ENCODE peak calls at places on chromosome 15, in four cellular contexts. One of them, this sample, is unnamed.

GRCh38 chr15:40368701-40369473 is 10.9 kb downstream of the DISP2 start:
- DNase-seq in HEK293T: no peak
- DNase-seq in GM12878: no peak
- DNase-seq in K562: no peak
- DNase-seq in this sample: no peak

GRCh38 chr15:82968066-82968465 is 15.5 kb upstream of the HOMER2 start:
- DNase-seq in HEK293T: no peak
- DNase-seq in GM12878: no peak
- DNase-seq in K562: no peak
- DNase-seq in this sample: no peak

GRCh38 chr15:78101423-78102105 is 9.2 kb downstream of the SH2D7 start:
- DNase-seq in HEK293T: no peak
- DNase-seq in GM12878: no peak
- DNase-seq in K562: no peak
- DNase-seq in this sample: no peak

GRCh38 chr15:63600001-63600645 is 2.9 kb downstream of the FBXL22 start:
- DNase-seq in HEK293T: no peak
- DNase-seq in GM12878: no peak
- DNase-seq in K562: no peak
- DNase-seq in this sample: no peak

GRCh38 chr15:85867250-85867649 is 72.5 kb upstream of the KLHL25 start:
- DNase-seq in HEK293T: no peak
- DNase-seq in GM12878: no peak
- DNase-seq in K562: no peak
- DNase-seq in this sample: no peak

GRCh38 chr15:58258501-58259274 is 120.5 kb downstream of the AQP9 start:
- DNase-seq in HEK293T: no peak
- DNase-seq in GM12878: no peak
- DNase-seq in K562: no peak
- DNase-seq in this sample: no peak

GRCh38 chr15:99016680-99017321 is 9.2 kb upstream of the PGPEP1L start:
- DNase-seq in HEK293T: no peak
- DNase-seq in GM12878: no peak
- DNase-seq in K562: no peak
- DNase-seq in this sample: no peak

GRCh38 chr15:41897327-41897726 is 3.5 kb upstream of the SPTBN5 start:
- DNase-seq in HEK293T: no peak
- DNase-seq in GM12878: no peak
- DNase-seq in K562: no peak
- DNase-seq in this sample: no peak

GRCh38 chr15:75554717-75555116 is 24.4 kb downstream of the PTPN9 start:
- DNase-seq in HEK293T: no peak
- DNase-seq in GM12878: no peak
- DNase-seq in K562: no peak
- DNase-seq in this sample: no peak

GRCh38 chr15:68634122-68634482 is 55.3 kb downstream of the CORO2B start:
- DNase-seq in HEK293T: no peak
- DNase-seq in GM12878: no peak
- DNase-seq in K562: no peak
- DNase-seq in this sample: no peak

GRCh38 chr15:39756806-39757522 is 25.7 kb downstream of the FSIP1 start:
- DNase-seq in HEK293T: peak; percentile 7
- DNase-seq in GM12878: no peak
- DNase-seq in K562: peak; percentile 22
- DNase-seq in this sample: peak; percentile 43

GRCh38 chr15:66653398-66653797 is 48.6 kb upstream of the SMAD6 start:
- DNase-seq in HEK293T: no peak
- DNase-seq in GM12878: no peak
- DNase-seq in K562: no peak
- DNase-seq in this sample: no peak

GRCh38 chr15:97684249-97684648 is 276.3 kb upstream of the ARRDC4 start:
- DNase-seq in HEK293T: no peak
- DNase-seq in GM12878: no peak
- DNase-seq in K562: no peak
- DNase-seq in this sample: no peak

GRCh38 chr15:68526784-68527183 is 52.0 kb upstream of the CORO2B start:
- DNase-seq in HEK293T: no peak
- DNase-seq in GM12878: no peak
- DNase-seq in K562: no peak
- DNase-seq in this sample: no peak

GRCh38 chr15:82079736-82080135 is 33.9 kb upstream of the MEX3B start:
- DNase-seq in HEK293T: no peak
- DNase-seq in GM12878: no peak
- DNase-seq in K562: no peak
- DNase-seq in this sample: no peak

GRCh38 chr15:60795889-60796288 is 316.9 kb upstream of the ICE2 start:
- DNase-seq in HEK293T: no peak
- DNase-seq in GM12878: peak; percentile 76
- DNase-seq in K562: no peak
- DNase-seq in this sample: no peak

GRCh38 chr15:40936709-40937666 is 7.8 kb downstream of the DLL4 start:
- DNase-seq in HEK293T: no peak
- DNase-seq in GM12878: no peak
- DNase-seq in K562: no peak
- DNase-seq in this sample: peak; percentile 50

GRCh38 chr15:89119489-89120478 is 31.5 kb downstream of the ABHD2 start:
- DNase-seq in HEK293T: no peak
- DNase-seq in GM12878: no peak
- DNase-seq in K562: no peak
- DNase-seq in this sample: peak; percentile 51

GRCh38 chr15:98774756-98775497 is 126.6 kb downstream of the IGF1R start:
- DNase-seq in HEK293T: no peak
- DNase-seq in GM12878: no peak
- DNase-seq in K562: no peak
- DNase-seq in this sample: peak; percentile 35

GRCh38 chr15:69080203-69080957 is 65.9 kb downstream of the NOX5 start:
- DNase-seq in HEK293T: peak; percentile 34
- DNase-seq in GM12878: no peak
- DNase-seq in K562: no peak
- DNase-seq in this sample: no peak

GRCh38 chr15:43382310-43382709 is 11.4 kb downstream of the TUBGCP4 start:
- DNase-seq in HEK293T: no peak
- DNase-seq in GM12878: no peak
- DNase-seq in K562: no peak
- DNase-seq in this sample: no peak

GRCh38 chr15:49863431-49864205 is 242.8 kb downstream of the DTWD1 start:
- DNase-seq in HEK293T: no peak
- DNase-seq in GM12878: no peak
- DNase-seq in K562: no peak
- DNase-seq in this sample: no peak

GRCh38 chr15:77107068-77107467 is 36.2 kb upstream of the TSPAN3 start:
- DNase-seq in HEK293T: no peak
- DNase-seq in GM12878: no peak
- DNase-seq in K562: no peak
- DNase-seq in this sample: no peak

GRCh38 chr15:62559049-62559733 is 394.1 kb upstream of the C2CD4B start:
- DNase-seq in HEK293T: no peak
- DNase-seq in GM12878: no peak
- DNase-seq in K562: no peak
- DNase-seq in this sample: no peak

GRCh38 chr15:76514292-76514691 is 177.7 kb downstream of the ISL2 start:
- DNase-seq in HEK293T: no peak
- DNase-seq in GM12878: no peak
- DNase-seq in K562: no peak
- DNase-seq in this sample: peak; percentile 71

GRCh38 chr15:39195988-39196486 is 384.8 kb upstream of the THBS1 start:
- DNase-seq in HEK293T: no peak
- DNase-seq in GM12878: no peak
- DNase-seq in K562: no peak
- DNase-seq in this sample: no peak

GRCh38 chr15:62706361-62706760 is 336.2 kb upstream of the TPM1 start:
- DNase-seq in HEK293T: no peak
- DNase-seq in GM12878: no peak
- DNase-seq in K562: no peak
- DNase-seq in this sample: no peak

GRCh38 chr15:87215100-87215499 is 1041.4 kb downstream of the NTRK3 start:
- DNase-seq in HEK293T: no peak
- DNase-seq in GM12878: no peak
- DNase-seq in K562: no peak
- DNase-seq in this sample: no peak

GRCh38 chr15:84633311-84634227 is 20.5 kb downstream of the WDR73 start:
- DNase-seq in HEK293T: peak; percentile 38
- DNase-seq in GM12878: no peak
- DNase-seq in K562: peak; percentile 59
- DNase-seq in this sample: peak; percentile 18

GRCh38 chr15:36210426-36210825 is 369.0 kb upstream of the CDIN1 start:
- DNase-seq in HEK293T: no peak
- DNase-seq in GM12878: no peak
- DNase-seq in K562: no peak
- DNase-seq in this sample: no peak

DNA sequence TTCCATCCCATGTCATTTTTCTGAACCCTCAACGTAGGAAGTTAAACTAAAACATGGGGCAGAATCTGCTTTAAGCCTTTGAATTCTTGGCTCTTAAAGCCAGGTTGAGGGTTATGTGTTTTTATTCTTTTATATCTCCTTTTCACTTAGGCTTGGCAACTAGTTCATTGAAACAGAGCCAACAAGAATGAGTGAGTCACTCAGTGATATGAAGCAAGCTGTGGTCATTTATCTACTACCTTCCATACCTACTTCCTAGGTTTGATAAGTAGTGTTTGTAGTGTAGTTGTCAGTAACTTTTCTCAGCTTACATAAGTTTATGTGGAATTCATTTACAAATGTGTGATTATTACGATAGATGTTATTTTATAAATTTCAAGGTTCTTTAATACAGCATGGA is 67.4 kb downstream of the SNRPN start:
- DNase-seq in HEK293T: no peak
- DNase-seq in GM12878: no peak
- DNase-seq in K562: no peak
- DNase-seq in this sample: no peak
- TF ChIP-seq FOXK2 in HEK293T: no peak
- TF ChIP-seq FOXK2 in GM12878: no peak
- TF ChIP-seq FOXK2 in K562: no peak
- TF ChIP-seq FOXK2 in this sample: no peak

GRCh38 chr15:74264081-74264501 is 28.0 kb downstream of the CCDC33 start:
- DNase-seq in HEK293T: no peak
- DNase-seq in GM12878: no peak
- DNase-seq in K562: no peak
- DNase-seq in this sample: no peak
- TF ChIP-seq FOXK2 in HEK293T: no peak
- TF ChIP-seq FOXK2 in GM12878: no peak
- TF ChIP-seq FOXK2 in K562: no peak
- TF ChIP-seq FOXK2 in this sample: no peak

DNA sequence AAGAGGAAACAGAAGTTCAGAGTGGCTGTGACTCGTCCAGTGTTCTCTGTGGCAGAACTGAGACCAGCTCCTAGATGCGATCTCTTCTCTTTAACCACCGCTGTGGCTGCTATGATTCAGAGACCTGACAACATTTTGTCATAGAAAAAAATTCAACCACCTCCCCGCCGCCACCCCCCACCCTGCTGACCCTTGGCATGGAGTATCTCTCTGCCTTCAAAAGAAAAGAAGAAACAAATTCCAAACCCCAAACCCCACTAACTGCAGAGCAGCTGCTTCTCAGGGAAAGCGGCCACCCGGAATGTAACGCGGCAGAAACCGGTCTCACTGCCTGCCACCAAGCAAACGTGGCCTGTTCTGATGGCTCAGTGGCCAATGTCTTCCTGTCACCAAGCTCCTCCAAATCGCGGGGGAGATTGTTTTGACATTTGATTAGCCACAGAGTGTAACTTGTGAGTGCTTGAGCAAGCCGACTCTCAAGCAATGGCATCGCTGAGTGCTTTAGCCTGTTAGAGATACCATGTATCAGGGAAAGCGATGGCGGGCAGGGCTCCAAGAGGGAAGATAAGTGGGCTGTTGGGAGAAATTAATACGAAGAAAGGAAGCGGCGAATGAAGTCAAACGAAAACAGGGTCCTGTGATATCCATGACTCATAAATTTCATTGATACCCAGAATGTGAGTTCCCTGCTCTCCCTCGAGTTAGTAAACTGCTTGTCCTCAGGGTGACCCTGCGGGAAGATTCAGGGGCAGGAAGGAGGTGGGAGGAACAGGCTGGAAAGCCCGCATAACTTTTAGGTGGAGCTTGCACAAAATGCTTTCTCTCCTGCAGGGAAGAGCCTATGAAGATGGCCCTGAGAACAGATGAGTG is 44.8 kb upstream of the TLE3 start:
- DNase-seq in HEK293T: no peak
- DNase-seq in GM12878: no peak
- DNase-seq in K562: no peak
- DNase-seq in this sample: no peak
- TF ChIP-seq FOXK2 in HEK293T: no peak
- TF ChIP-seq FOXK2 in GM12878: no peak
- TF ChIP-seq FOXK2 in K562: no peak
- TF ChIP-seq FOXK2 in this sample: no peak

GRCh38 chr15:70491641-70492040 is 271.7 kb downstream of the UACA start:
- DNase-seq in HEK293T: no peak
- DNase-seq in GM12878: no peak
- DNase-seq in K562: no peak
- DNase-seq in this sample: no peak

GRCh38 chr15:70493787-70494514 is 269.4 kb downstream of the UACA start:
- DNase-seq in HEK293T: no peak
- DNase-seq in GM12878: no peak
- DNase-seq in K562: no peak
- DNase-seq in this sample: peak; percentile 8

GRCh38 chr15:70493376-70493775 is 270.0 kb downstream of the UACA start:
- DNase-seq in HEK293T: no peak
- DNase-seq in GM12878: no peak
- DNase-seq in K562: no peak
- DNase-seq in this sample: no peak

GRCh38 chr15:70491183-70491621 is 272.2 kb downstream of the UACA start:
- DNase-seq in HEK293T: no peak
- DNase-seq in GM12878: no peak
- DNase-seq in K562: no peak
- DNase-seq in this sample: no peak

DNA sequence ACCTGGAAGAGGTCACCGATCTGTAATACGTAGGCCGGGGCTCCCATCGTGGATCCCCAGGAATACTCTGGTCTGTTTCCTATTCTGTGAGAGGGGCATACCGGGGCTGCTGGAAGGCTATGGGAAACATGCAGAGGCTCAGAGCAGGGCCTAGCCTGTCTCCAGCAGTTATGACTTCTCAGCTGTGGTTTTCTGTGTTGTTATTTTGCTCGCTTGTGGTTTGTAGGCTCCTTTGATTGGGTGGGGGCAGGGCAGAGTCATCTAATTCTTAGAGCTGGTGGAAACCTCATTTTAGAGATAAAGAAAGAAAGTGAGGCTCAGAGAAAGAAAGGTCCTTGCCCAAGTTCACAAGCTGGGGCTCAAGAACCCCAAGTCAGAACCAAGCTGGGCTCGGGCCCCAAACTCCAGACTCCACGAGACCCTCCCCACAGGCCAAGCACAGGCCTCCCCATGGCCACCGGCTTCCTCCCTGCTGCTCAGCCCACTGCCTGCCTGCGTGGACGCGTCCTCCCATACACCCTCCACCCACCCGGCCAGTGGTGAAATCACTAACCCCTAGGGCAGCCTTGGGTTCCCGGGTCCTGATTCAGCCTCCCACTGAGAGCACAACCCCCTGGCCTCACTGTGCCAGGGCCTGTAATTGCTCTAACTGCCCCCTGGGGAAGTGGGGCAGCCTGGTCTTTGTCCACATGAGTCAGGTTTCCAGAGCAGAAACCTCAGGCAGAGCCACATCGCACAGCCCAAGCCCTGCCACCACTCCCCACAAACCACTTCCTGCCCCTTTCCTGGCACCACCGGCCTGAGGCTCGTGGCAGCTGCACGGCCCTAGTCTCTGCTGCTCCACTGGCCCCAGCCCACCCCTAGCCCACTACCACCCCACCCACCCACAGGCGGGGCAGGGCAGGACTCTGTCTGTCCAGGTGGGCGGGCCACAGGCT is 270.8 kb downstream of the UACA start:
- DNase-seq in HEK293T: no peak
- DNase-seq in GM12878: no peak
- DNase-seq in K562: no peak
- DNase-seq in this sample: no peak
- TF ChIP-seq FOXK2 in HEK293T: no peak
- TF ChIP-seq FOXK2 in GM12878: peak; percentile 36
- TF ChIP-seq FOXK2 in K562: no peak
- TF ChIP-seq FOXK2 in this sample: no peak